ENCODE peak calls at places on chromosomes 2 and 18, in five cellular contexts. R is brain microvascular endothelial cell, A is activated T-cell treated with anti-CD3 and anti-CD28 coated beads for 1 hour, G is D341Med, N is caudate nucleus. X is an unnamed sample.

GRCh38 chr2:109089602-109090300 is 39.3 kb upstream of the SH3RF3 start:
- DNase-seq in R (peak), A (no peak), G (no peak), N (no peak), X (no peak)

GRCh38 chr2:226380679-226381078 is 418.9 kb downstream of the IRS1 start:
- DNase-seq in R (no peak), A (no peak), G (no peak), N (no peak), X (no peak)

GRCh38 chr2:88211005-88211808 is 41.1 kb downstream of the THNSL2 start:
- DNase-seq in R (no peak), A (no peak), G (no peak), N (no peak), X (no peak)

GRCh38 chr2:181574321-181574720 is 82.6 kb downstream of the CERKL start:
- DNase-seq in R (no peak), A (no peak), G (no peak), N (no peak), X (no peak)

GRCh38 chr18:7926526-7926925 is 359.4 kb downstream of the PTPRM start:
- DNase-seq in R (no peak), A (no peak), G (no peak), N (no peak), X (no peak)

GRCh38 chr2:118731396-118731795 is 116.1 kb downstream of the EN1 start:
- DNase-seq in R (no peak), A (no peak), G (no peak), N (no peak), X (no peak)

GRCh38 chr2:9108210-9108967 is 98.2 kb upstream of the ASAP2 start:
- DNase-seq in R (no peak), A (no peak), G (no peak), N (no peak), X (no peak)

GRCh38 chr2:144405313-144405710 is 114.6 kb downstream of the ZEB2 start:
- DNase-seq in R (no peak), A (no peak), G (no peak), N (no peak), X (no peak)

GRCh38 chr2:5932556-5933469 is 240.6 kb downstream of the SOX11 start:
- DNase-seq in R (no peak), A (no peak), G (no peak), N (peak), X (no peak)

GRCh38 chr18:31694297-31694696 is 9.9 kb upstream of the B4GALT6 start:
- DNase-seq in R (no peak), A (no peak), G (no peak), N (no peak), X (no peak)

GRCh38 chr2:210954508-210954907 is 398.1 kb downstream of the CPS1 start:
- DNase-seq in R (no peak), A (no peak), G (no peak), N (no peak), X (no peak)

GRCh38 chr18:79560042-79560860 is 119.4 kb upstream of the CTDP1 start:
- DNase-seq in R (no peak), A (no peak), G (no peak), N (no peak), X (no peak)

GRCh38 chr2:27687232-27687631 is 23.5 kb downstream of the SLC4A1AP start:
- DNase-seq in R (no peak), A (no peak), G (no peak), N (no peak), X (no peak)

GRCh38 chr2:75527676-75528075 is 33.1 kb downstream of the EVA1A start:
- DNase-seq in R (no peak), A (no peak), G (no peak), N (no peak), X (no peak)

GRCh38 chr2:143034292-143035074 is 94.7 kb upstream of the ARHGAP15 start:
- DNase-seq in R (peak), A (peak), G (peak), N (peak), X (peak)